ENCODE peak calls at places on chromosomes 5 and 9, in six cellular contexts. B is heart right ventricle; U is brain pericyte; D is stimulated activated CD8-positive, alpha-beta memory T cell treated with anti-CD3 and anti-CD28 coated beads, Interleukin-7, amount 100 ng/mL, for 24 hours; X is choroid plexus epithelial cell; W is left kidney. Y is an unnamed sample.

GRCh38 chr5:72543811-72544210 is 36.6 kb upstream of the ZNF366 start:
- DNase-seq in B (no peak), W (no peak), U (no peak), X (peak), D (no peak), Y (no peak)

GRCh38 chr9:87973791-87974292 is 491 bp downstream of the CDK20 start:
- DNase-seq in W (peak), D (no peak), B (no peak), X (no peak), U (no peak), Y (peak)

GRCh38 chr5:63401434-63402046 is 560.7 kb downstream of the HTR1A start:
- DNase-seq in U (peak), W (peak), D (no peak), B (peak), X (peak), Y (peak)

GRCh38 chr5:150484964-150485769 is 22.8 kb upstream of the NDST1 start:
- DNase-seq in D (no peak), U (no peak), W (peak), X (no peak), B (no peak), Y (peak)

GRCh38 chr5:133611357-133612020 is 852 bp downstream of the FSTL4 start:
- DNase-seq in X (no peak), U (no peak), D (no peak), W (peak), B (no peak), Y (no peak)

GRCh38 chr5:19048750-19049149 is 939.2 kb downstream of the CDH18 start:
- DNase-seq in B (no peak), X (no peak), W (no peak), U (no peak), D (no peak), Y (no peak)

GRCh38 chr5:173697931-173698579 is 81.6 kb upstream of the BOD1 start:
- DNase-seq in X (no peak), U (no peak), D (no peak), W (no peak), B (no peak), Y (no peak)

GRCh38 chr5:14739961-14740360 is 75.4 kb downstream of the OTULIN start:
- DNase-seq in X (no peak), B (no peak), U (no peak), W (peak), D (no peak), Y (no peak)

GRCh38 chr5:173920024-173920753 is 32.0 kb downstream of the CPEB4 start:
- DNase-seq in B (no peak), W (peak), X (peak), U (no peak), D (no peak), Y (no peak)

GRCh38 chr5:164013077-164013670 is 507.8 kb downstream of the MAT2B start:
- DNase-seq in U (no peak), W (peak), D (no peak), B (peak), X (peak), Y (peak)